ENCODE peak calls at places on chromosomes 11 and 22, in ten cellular contexts. G is GM23248; C is stimulated activated CD8-positive, alpha-beta memory T cell treated with anti-CD3 and anti-CD28 coated beads, Interleukin-7, amount 100 ng/mL, for 1 hour; E is nephron progenitor cell; Z is HFFc6; B is tibial nerve; U is upper lobe of right lung; L is uterus; X is T-helper 2 cell; O is AG08395. Q is an unnamed sample.

GRCh38 chr11:108906826-108907225 is 242.0 kb downstream of the DDX10 start:
- DNase-seq in G (peak; percentile 53), C (no peak), E (no peak), Z (peak; percentile 46), B (no peak), U (no peak), L (no peak), X (no peak), O (no peak), Q (no peak)

GRCh38 chr22:46971141-46971775 is 208.8 kb downstream of the TBC1D22A start:
- DNase-seq in G (no peak), C (no peak), E (peak; percentile 49), Z (no peak), B (no peak), U (no peak), L (no peak), X (no peak), O (no peak), Q (no peak)

GRCh38 chr22:21800552-21801303 is 65.1 kb upstream of the YPEL1 start:
- DNase-seq in G (no peak), C (no peak), E (no peak), Z (no peak), B (no peak), U (no peak), L (no peak), X (no peak), O (no peak), Q (no peak)

GRCh38 chr11:9169595-9170295 is 78.3 kb upstream of the SCUBE2 start:
- DNase-seq in G (peak; percentile 15), C (no peak), E (no peak), Z (no peak), B (no peak), U (no peak), L (no peak), X (peak; percentile 13), O (no peak), Q (no peak)

GRCh38 chr11:63609536-63609935 is 4.7 kb downstream of the PLAAT3 start:
- DNase-seq in G (no peak), C (no peak), E (no peak), Z (no peak), B (no peak), U (no peak), L (no peak), X (no peak), O (no peak), Q (no peak)

GRCh38 chr11:115303929-115304328 is 200.3 kb downstream of the CADM1 start:
- DNase-seq in G (no peak), C (no peak), E (no peak), Z (no peak), B (no peak), U (no peak), L (no peak), X (no peak), O (no peak), Q (no peak)

GRCh38 chr22:41286639-41287091 is 678 bp upstream of the RANGAP1 start:
- DNase-seq in G (peak; percentile 61), C (no peak), E (peak; percentile 23), Z (no peak), B (no peak), U (no peak), L (no peak), X (peak; percentile 69), O (no peak), Q (peak; percentile 32)

GRCh38 chr22:45526768-45527360 is 24.2 kb downstream of the FBLN1 start:
- DNase-seq in G (peak; percentile 81), C (no peak), E (no peak), Z (peak; percentile 53), B (no peak), U (no peak), L (peak; percentile 43), X (no peak), O (peak; percentile 62), Q (no peak)

GRCh38 chr22:19519041-19519926 is 4.9 kb downstream of the CLDN5 start:
- DNase-seq in G (no peak), C (no peak), E (no peak), Z (no peak), B (no peak), U (no peak), L (no peak), X (no peak), O (no peak), Q (no peak)

GRCh38 chr22:26259510-26259909 is 90.2 kb downstream of the SEZ6L start:
- DNase-seq in G (peak; percentile 43), C (no peak), E (peak; percentile 77), Z (no peak), B (no peak), U (no peak), L (no peak), X (peak; percentile 39), O (peak; percentile 50), Q (no peak)

GRCh38 chr11:17739945-17740338 is 5.4 kb downstream of the KCNC1 start:
- DNase-seq in G (no peak), C (no peak), E (no peak), Z (no peak), B (no peak), U (peak; percentile 49), L (no peak), X (no peak), O (no peak), Q (no peak)

GRCh38 chr11:102637731-102638130 is 12.6 kb upstream of the MMP20 start:
- DNase-seq in G (no peak), C (no peak), E (no peak), Z (no peak), B (no peak), U (no peak), L (no peak), X (no peak), O (no peak), Q (no peak)